ENCODE peak calls at places on chromosome 6, in five cellular contexts. K is stomach, U is A549, M is sigmoid colon, E is HepG2. D is an unnamed sample. For H3K9me3, the result is how much of the 10 kb centered on the place peaks cover.

GRCh38 chr6:53461682-53462081 is 83.2 kb downstream of the GCLC start:
- DNase-seq in K (no peak), U (no peak), M (no peak), E (no peak), D (no peak)

GRCh38 chr6:138520463-138520862 is 21.2 kb upstream of the NHSL1 start:
- DNase-seq in K (no peak), U (no peak), M (no peak), E (no peak), D (no peak)

GRCh38 chr6:110875548-110876169 is 1.1 kb downstream of the AMD1 start:
- DNase-seq in K (peak), U (peak), M (peak), E (no peak), D (no peak)

GRCh38 chr6:593139-593906 is 63.6 kb downstream of the HUS1B start:
- DNase-seq in K (peak), U (peak), M (no peak), E (peak), D (peak)

GRCh38 chr6:169725270-169726048 is 1.2 kb upstream of the PHF10 start:
- DNase-seq in K (peak), U (peak), M (peak), E (peak), D (peak)

GRCh38 chr6:160051390-160051789 is 70.2 kb upstream of the SLC22A1 start:
- DNase-seq in K (no peak), U (no peak), M (no peak), E (no peak), D (no peak)

GRCh38 chr6:117169060-117169635 is 96.2 kb upstream of the VGLL2 start:
- DNase-seq in K (no peak), U (no peak), M (no peak), E (no peak), D (no peak)

GRCh38 chr6:137969874-137970273 is 102.8 kb downstream of the TNFAIP3 start:
- DNase-seq in K (no peak), U (no peak), M (no peak), E (no peak), D (no peak)

GRCh38 chr6:130447374-130447773 is 81.6 kb downstream of the TMEM200A start:
- DNase-seq in K (no peak), U (no peak), M (no peak), E (no peak), D (no peak)

GRCh38 chr6:43845646-43846045 is 75.6 kb downstream of the VEGFA start:
- DNase-seq in K (no peak), U (no peak), M (no peak), E (no peak), D (no peak)

GRCh38 chr6:100065348-100065747 is 71.3 kb upstream of the MCHR2 start:
- DNase-seq in K (no peak), U (no peak), M (no peak), E (no peak), D (no peak)

GRCh38 chr6:16313732-16314131 is 75.3 kb downstream of the GMPR start:
- DNase-seq in K (no peak), U (no peak), M (no peak), E (no peak), D (no peak)

GRCh38 chr6:68638225-68638900 is 3.3 kb downstream of the ADGRB3 start:
- DNase-seq in K (peak), U (peak), M (peak), E (peak), D (peak)

GRCh38 chr6:50145125-50145524 is 95.4 kb upstream of the DEFB112 start:
- DNase-seq in K (no peak), U (no peak), M (no peak), E (peak), D (no peak)

GRCh38 chr6:170080828-170081368 is 210.0 kb downstream of the DLL1 start:
- DNase-seq in K (peak), U (no peak), M (no peak), E (no peak), D (no peak)

GRCh38 chr6:96212076-96212475 is 196.3 kb downstream of the FUT9 start:
- DNase-seq in K (no peak), U (no peak), M (no peak), E (no peak), D (no peak)

GRCh38 chr6:138157986-138158638 is 3.6 kb upstream of the ARFGEF3 start:
- DNase-seq in K (no peak), U (no peak), M (no peak), E (no peak), D (no peak)

GRCh38 chr6:2902470-2902762 is 693 bp downstream of the SERPINB9 start:
- DNase-seq in K (no peak), U (no peak), M (no peak), E (no peak), D (no peak)

GRCh38 chr6:150744522-150745260 is 120.8 kb upstream of the MTHFD1L start:
- DNase-seq in K (no peak), U (no peak), M (no peak), E (no peak), D (no peak)

GRCh38 chr6:24923885-24924401 is 11.8 kb downstream of the RIPOR2 start:
- DNase-seq in K (no peak), U (no peak), M (no peak), E (no peak), D (no peak)

GRCh38 chr6:161922631-161923119 is 648.8 kb upstream of the AGPAT4 start:
- DNase-seq in K (peak), U (peak), M (no peak), E (peak), D (peak)

GRCh38 chr6:2020909-2021308 is 224.5 kb downstream of the GMDS start:
- DNase-seq in K (no peak), U (no peak), M (no peak), E (no peak), D (no peak)

GRCh38 chr6:5142915-5143314 is 57.8 kb downstream of the PPP1R3G start:
- DNase-seq in K (no peak), U (no peak), M (no peak), E (no peak), D (no peak)

GRCh38 chr6:157410088-157410487 is 29.1 kb downstream of the ZDHHC14 start:
- DNase-seq in K (no peak), U (no peak), M (no peak), E (no peak), D (no peak)

GRCh38 chr6:70590387-70590786 is 23.7 kb downstream of the SDHAF4 start:
- DNase-seq in K (no peak), U (no peak), M (no peak), E (no peak), D (no peak)

GRCh38 chr6:44352259-44352658 is 9.8 kb downstream of the SPATS1 start:
- DNase-seq in K (no peak), U (no peak), M (no peak), E (no peak), D (no peak)

GRCh38 chr6:16355238-16355637 is 116.9 kb downstream of the GMPR start:
- DNase-seq in K (no peak), U (no peak), M (no peak), E (no peak), D (no peak)

GRCh38 chr6:27388293-27389197 is at the start of gene ZNF391:
- DNase-seq in K (peak), U (peak), M (peak), E (peak), D (peak)
- TF ChIP-seq EP300 in K (no peak), U (no peak), M (no peak), E (no peak), D (peak)

GRCh38 chr6:167707686-167708500 is 118.8 kb upstream of the AFDN start:
- DNase-seq in K (no peak), U (no peak), M (no peak), E (no peak), D (no peak)

GRCh38 chr6:167706313-167707109 is 120.2 kb upstream of the AFDN start:
- DNase-seq in K (no peak), U (no peak), M (no peak), E (no peak), D (no peak)

GRCh38 chr6:167709196-167709595 is 117.5 kb upstream of the AFDN start:
- DNase-seq in K (no peak), U (no peak), M (no peak), E (no peak), D (no peak)

GRCh38 chr6:167710521-167710920 is 116.2 kb upstream of the AFDN start:
- DNase-seq in K (no peak), U (no peak), M (no peak), E (no peak), D (no peak)

GRCh38 chr6:167708501-167709094 is 118.1 kb upstream of the AFDN start:
- DNase-seq in K (no peak), U (no peak), M (no peak), E (no peak), D (no peak)
- H3K9me3 ChIP-seq in K (under half), U (under half), M (under half), E (under half), D (under half)

DNA sequence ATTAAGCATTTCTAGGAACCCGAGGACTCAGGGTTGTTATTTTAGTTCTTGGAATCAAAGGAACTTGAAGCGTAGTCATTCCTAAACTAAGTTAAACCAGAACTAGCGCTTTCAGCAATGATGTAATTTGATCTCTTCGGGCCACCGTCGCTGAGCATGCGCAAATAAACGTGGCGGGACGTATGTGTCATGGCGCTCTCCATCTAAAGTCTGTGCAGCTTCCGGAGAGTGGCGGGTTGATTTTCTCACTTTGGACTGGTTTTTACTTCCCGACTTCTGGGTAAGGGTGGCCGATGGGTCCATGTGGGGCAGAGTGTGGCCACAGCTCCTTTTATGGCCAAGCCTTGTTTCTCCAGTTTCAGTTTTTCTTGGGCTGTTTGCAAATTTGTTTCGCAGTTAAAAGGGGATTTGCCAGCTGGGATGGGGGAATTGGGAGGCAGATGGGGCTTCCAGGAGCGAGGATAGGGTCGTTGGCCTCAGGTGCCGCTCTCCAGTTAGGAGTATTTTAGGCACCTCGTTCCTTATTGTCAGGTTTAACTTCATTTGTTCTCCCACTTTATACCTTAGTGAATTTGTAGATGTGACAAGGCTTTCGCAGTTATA is at the start of gene CDKAL1:
- DNase-seq in K (peak), U (peak), M (peak), E (peak), D (peak)
- TF ChIP-seq POLR2A in K (no peak), U (peak), M (peak), E (peak), D (peak)

GRCh38 chr6:124989136-124989983 is 27.1 kb downstream of the RNF217 start:
- DNase-seq in K (no peak), U (no peak), M (no peak), E (no peak), D (no peak)
- TF ChIP-seq EP300 in K (no peak), U (no peak), M (no peak), E (no peak), D (no peak)